ENCODE peak calls at places on chromosomes 12 and 14, in eight cellular contexts. H is ovary, O is IMR-90, I is MCF 10A, L is A549, W is endothelial cell, P is foreskin fibroblast, D is cardiac muscle cell. Q is an unnamed sample.

GRCh38 chr14:70642313-70643235 is 858 bp downstream of the TTC9 start:
- DNase-seq in H (no peak), O (no peak), I (no peak), L (no peak), W (peak; percentile 14), P (no peak), D (peak; percentile 1), Q (no peak)

GRCh38 chr12:123896786-123897185 is 75.8 kb downstream of the CCDC92 start:
- DNase-seq in H (no peak), O (peak; percentile 20), I (peak; percentile 45), L (no peak), W (no peak), P (peak; percentile 45), D (peak; percentile 78), Q (peak; percentile 43)

GRCh38 chr12:53695148-53696138 is 19.6 kb upstream of the ATP5MC2 start:
- DNase-seq in H (no peak), O (peak; percentile 55), I (peak; percentile 39), L (peak; percentile 29), W (peak; percentile 68), P (peak; percentile 54), D (peak; percentile 62), Q (peak; percentile 47)

GRCh38 chr12:5456906-5457305 is 25.0 kb downstream of the NTF3 start:
- DNase-seq in H (no peak), O (peak; percentile 82), I (no peak), L (no peak), W (peak; percentile 16), P (peak; percentile 28), D (peak; percentile 77), Q (peak; percentile 73)

GRCh38 chr14:44759263-44759662 is 202.5 kb downstream of the KLHL28 start:
- DNase-seq in H (no peak), O (no peak), I (no peak), L (no peak), W (no peak), P (no peak), D (peak; percentile 22), Q (no peak)

GRCh38 chr12:51264297-51264696 is 5.9 kb downstream of the SMAGP start:
- DNase-seq in H (no peak), O (no peak), I (no peak), L (no peak), W (no peak), P (no peak), D (no peak), Q (no peak)

GRCh38 chr12:76085159-76085868 is 829 bp upstream of the NAP1L1 start:
- DNase-seq in H (no peak), O (peak; percentile 77), I (no peak), L (peak; percentile 68), W (no peak), P (no peak), D (peak; percentile 42), Q (peak; percentile 14)

GRCh38 chr12:806116-806805 is 53.9 kb downstream of the WNK1 start:
- DNase-seq in H (no peak), O (peak; percentile 50), I (no peak), L (peak; percentile 56), W (no peak), P (no peak), D (peak; percentile 86), Q (no peak)

GRCh38 chr14:73739174-73739898 is 25.2 kb upstream of the PNMA1 start:
- DNase-seq in H (no peak), O (no peak), I (no peak), L (no peak), W (no peak), P (no peak), D (no peak), Q (no peak)

GRCh38 chr14:75123991-75124390 is 2.9 kb downstream of the NEK9 start:
- DNase-seq in H (no peak), O (peak; percentile 86), I (peak; percentile 80), L (peak; percentile 69), W (peak; percentile 22), P (peak; percentile 56), D (peak; percentile 81), Q (peak; percentile 71)

GRCh38 chr14:99592933-99593753 is 10.9 kb downstream of the CCDC85C start:
- DNase-seq in H (no peak), O (no peak), I (no peak), L (no peak), W (no peak), P (no peak), D (no peak), Q (no peak)

GRCh38 chr12:45244561-45245348 is 28.9 kb downstream of the ANO6 start:
- DNase-seq in H (no peak), O (peak; percentile 66), I (peak; percentile 77), L (no peak), W (no peak), P (no peak), D (peak; percentile 77), Q (no peak)

GRCh38 chr12:120783197-120783596 is 57.6 kb downstream of the ACADS start:
- DNase-seq in H (no peak), O (peak; percentile 87), I (peak; percentile 52), L (no peak), W (no peak), P (peak; percentile 65), D (peak; percentile 25), Q (peak; percentile 77)

GRCh38 chr12:111469406-111469805 is 63.7 kb downstream of the SH2B3 start:
- DNase-seq in H (no peak), O (peak; percentile 76), I (no peak), L (no peak), W (no peak), P (no peak), D (no peak), Q (no peak)

DNA sequence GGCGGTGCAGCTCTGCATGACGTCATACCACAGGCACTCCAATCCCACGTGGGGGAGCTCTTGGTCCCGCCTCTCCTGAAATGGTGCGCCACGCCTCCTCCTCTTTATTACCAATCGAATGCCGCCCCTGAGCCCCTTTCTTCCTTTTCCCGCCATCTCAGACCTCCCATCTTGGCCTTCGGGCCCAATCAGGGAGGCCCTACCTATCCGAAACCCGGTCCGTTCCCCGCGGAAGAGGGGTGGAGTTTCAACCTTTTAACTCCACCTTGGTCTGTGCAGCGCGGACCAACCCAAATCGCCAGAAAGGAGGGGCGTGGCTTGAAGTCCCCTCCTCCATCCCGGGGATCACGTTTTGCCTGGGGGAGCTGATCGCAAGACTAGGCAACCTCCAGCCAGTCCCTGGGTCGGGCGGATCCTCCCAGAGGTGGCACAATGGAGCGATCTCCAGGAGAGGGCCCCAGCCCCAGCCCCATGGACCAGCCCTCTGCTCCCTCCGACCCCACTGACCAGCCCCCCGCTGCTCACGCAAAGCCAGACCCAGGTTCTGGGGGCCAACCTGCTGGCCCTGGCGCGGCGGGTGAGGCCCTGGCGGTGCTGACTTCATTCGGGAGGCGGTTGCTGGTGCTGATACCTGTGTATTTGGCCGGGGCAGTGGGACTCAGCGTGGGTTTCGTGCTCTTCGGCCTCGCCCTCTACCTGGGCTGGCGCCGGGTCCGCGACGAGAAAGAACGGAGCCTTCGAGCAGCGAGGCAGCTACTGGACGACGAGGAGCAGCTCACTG is at the start of gene ESYT1:
- DNase-seq in H (peak; percentile 99), O (peak; percentile 100), I (peak; percentile 100), L (peak; percentile 100), W (peak; percentile 94), P (peak; percentile 100), D (peak; percentile 100), Q (peak; percentile 100)
- TF ChIP-seq CTCF in H (no peak), O (no peak), I (no peak), L (no peak), W (no peak), P (no peak), D (no peak), Q (peak; percentile 27)

GRCh38 chr12:15859136-15859535 is 23.1 kb upstream of the STRAP start:
- DNase-seq in H (no peak), O (peak; percentile 49), I (no peak), L (no peak), W (no peak), P (no peak), D (peak; percentile 64), Q (no peak)

GRCh38 chr12:15855646-15856045 is 26.5 kb upstream of the STRAP start:
- DNase-seq in H (no peak), O (peak; percentile 70), I (peak; percentile 55), L (no peak), W (no peak), P (no peak), D (peak; percentile 31), Q (no peak)

GRCh38 chr12:15856097-15856982 is 25.8 kb upstream of the STRAP start:
- DNase-seq in H (peak; percentile 28), O (peak; percentile 76), I (peak; percentile 76), L (peak; percentile 78), W (peak; percentile 49), P (peak; percentile 56), D (peak; percentile 82), Q (peak; percentile 62)

GRCh38 chr12:15861404-15861803 is 20.8 kb upstream of the STRAP start:
- DNase-seq in H (no peak), O (no peak), I (no peak), L (no peak), W (no peak), P (no peak), D (peak; percentile 33), Q (no peak)

GRCh38 chr12:15858348-15858747 is 23.8 kb upstream of the STRAP start:
- DNase-seq in H (no peak), O (no peak), I (no peak), L (no peak), W (peak; percentile 9), P (no peak), D (no peak), Q (no peak)
- TF ChIP-seq CTCF in H (no peak), O (no peak), I (no peak), L (peak; percentile 6), W (no peak), P (peak; percentile 4), D (peak; percentile 9), Q (peak; percentile 16)

DNA sequence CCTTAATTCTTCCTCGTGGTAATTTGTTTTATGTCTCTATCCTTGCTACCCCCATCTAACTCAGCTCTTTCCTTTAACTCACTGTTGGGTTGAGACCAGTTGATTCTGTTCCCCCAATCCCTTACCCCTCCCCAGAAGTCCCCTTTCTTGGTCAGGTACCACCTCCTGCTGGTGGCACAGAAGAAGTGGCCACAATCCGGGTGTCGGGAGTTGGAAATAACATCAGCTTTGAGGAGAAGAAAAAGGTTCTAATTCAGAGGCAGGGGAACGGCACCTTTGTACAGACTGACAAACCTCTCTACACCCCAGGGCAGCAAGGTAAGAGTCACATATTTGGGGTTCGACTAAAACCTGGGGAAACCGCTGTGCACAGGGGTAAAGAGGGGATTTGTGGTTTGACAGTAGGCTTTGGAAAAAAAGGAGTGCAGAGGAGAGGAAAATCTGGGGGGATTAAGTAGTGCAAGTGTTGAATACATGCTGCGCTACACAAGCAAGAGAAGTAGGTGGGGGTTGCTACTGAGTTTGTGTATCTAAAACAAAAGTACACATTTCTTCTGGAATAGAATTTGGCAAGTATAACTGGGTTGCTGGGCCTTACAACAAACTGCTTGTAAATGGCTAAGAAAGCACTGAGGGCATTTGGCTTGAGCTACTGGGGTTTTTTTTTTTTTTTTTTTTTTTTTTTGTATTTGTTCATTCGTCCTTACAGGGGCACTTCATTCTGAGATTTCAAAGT is 1.3 kb downstream of the A2ML1 start:
- DNase-seq in H (no peak), O (peak; percentile 12), I (no peak), L (peak; percentile 33), W (peak; percentile 67), P (no peak), D (peak; percentile 46), Q (peak; percentile 11)
- TF ChIP-seq CTCF in H (no peak), O (peak; percentile 48), I (no peak), L (peak; percentile 34), W (peak; percentile 55), P (peak; percentile 67), D (peak; percentile 64), Q (peak; percentile 78)

DNA sequence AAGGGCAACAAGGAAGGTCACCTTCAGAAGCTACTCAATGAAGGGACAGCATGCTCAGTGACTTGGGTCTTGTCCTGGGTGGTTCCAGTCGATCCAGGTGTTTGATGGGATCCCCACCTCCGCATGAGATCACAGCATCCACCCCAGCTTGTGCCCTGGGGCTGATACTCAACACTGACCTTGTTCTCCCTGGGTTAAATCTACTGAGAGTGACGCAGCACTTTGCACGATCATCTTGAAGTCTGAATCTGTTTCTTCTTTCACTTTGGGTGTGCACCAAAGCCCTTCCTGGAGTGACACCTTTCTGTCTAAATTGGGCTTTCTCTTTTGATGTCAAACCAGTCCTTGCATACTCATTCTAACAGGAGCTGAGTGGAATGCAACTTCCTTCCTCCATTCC is 13.8 kb downstream of the NOS1 start:
- DNase-seq in H (no peak), O (no peak), I (peak; percentile 51), L (no peak), W (no peak), P (no peak), D (no peak), Q (no peak)
- TF ChIP-seq CTCF in H (no peak), O (no peak), I (no peak), L (no peak), W (no peak), P (no peak), D (no peak), Q (no peak)